ENCODE peak calls at places on chromosomes 7 and 10, in eight cellular contexts. One of them, this sample, is unnamed.

GRCh38 chr10:71072820-71073205 is 139.6 kb upstream of the UNC5B start:
- DNase-seq in T-helper 9 cell: no peak
- DNase-seq in SHP77 treated with DMSO at 0.1 percent for 48 hours: no peak
- DNase-seq in activated effector memory CD4-positive, alpha-beta T cell treated with Interleukin-2 at 50 U/mL for 16 hours: no peak
- DNase-seq in stimulated activated naive CD4-positive, alpha-beta T cell: no peak
- DNase-seq in psoas muscle: no peak
- DNase-seq in cardiac fibroblast: no peak
- DNase-seq in HFFc6: no peak
- DNase-seq in this sample: no peak

GRCh38 chr7:139739863-139740597 is 37.8 kb downstream of the HIPK2 start:
- DNase-seq in stimulated activated naive CD4-positive, alpha-beta T cell: no peak
- DNase-seq in HFFc6: no peak
- DNase-seq in SHP77 treated with DMSO at 0.1 percent for 48 hours: peak
- DNase-seq in T-helper 9 cell: no peak
- DNase-seq in cardiac fibroblast: no peak
- DNase-seq in activated effector memory CD4-positive, alpha-beta T cell treated with Interleukin-2 at 50 U/mL for 16 hours: no peak
- DNase-seq in psoas muscle: no peak
- DNase-seq in this sample: no peak

GRCh38 chr7:133682364-133683181 is 429.7 kb downstream of the EXOC4 start:
- DNase-seq in activated effector memory CD4-positive, alpha-beta T cell treated with Interleukin-2 at 50 U/mL for 16 hours: no peak
- DNase-seq in stimulated activated naive CD4-positive, alpha-beta T cell: no peak
- DNase-seq in psoas muscle: no peak
- DNase-seq in SHP77 treated with DMSO at 0.1 percent for 48 hours: no peak
- DNase-seq in cardiac fibroblast: no peak
- DNase-seq in T-helper 9 cell: no peak
- DNase-seq in HFFc6: no peak
- DNase-seq in this sample: no peak

GRCh38 chr10:53093878-53094277 is 321.3 kb upstream of the MBL2 start:
- DNase-seq in HFFc6: no peak
- DNase-seq in cardiac fibroblast: no peak
- DNase-seq in T-helper 9 cell: no peak
- DNase-seq in activated effector memory CD4-positive, alpha-beta T cell treated with Interleukin-2 at 50 U/mL for 16 hours: no peak
- DNase-seq in psoas muscle: no peak
- DNase-seq in SHP77 treated with DMSO at 0.1 percent for 48 hours: no peak
- DNase-seq in stimulated activated naive CD4-positive, alpha-beta T cell: no peak
- DNase-seq in this sample: no peak

GRCh38 chr7:70005885-70006284 is 407.6 kb downstream of the AUTS2 start:
- DNase-seq in psoas muscle: no peak
- DNase-seq in SHP77 treated with DMSO at 0.1 percent for 48 hours: no peak
- DNase-seq in activated effector memory CD4-positive, alpha-beta T cell treated with Interleukin-2 at 50 U/mL for 16 hours: no peak
- DNase-seq in cardiac fibroblast: no peak
- DNase-seq in stimulated activated naive CD4-positive, alpha-beta T cell: no peak
- DNase-seq in T-helper 9 cell: no peak
- DNase-seq in HFFc6: no peak
- DNase-seq in this sample: no peak

GRCh38 chr7:158868754-158869410 is 12.5 kb downstream of the DYNC2I1 start:
- DNase-seq in cardiac fibroblast: no peak
- DNase-seq in SHP77 treated with DMSO at 0.1 percent for 48 hours: no peak
- DNase-seq in stimulated activated naive CD4-positive, alpha-beta T cell: no peak
- DNase-seq in HFFc6: no peak
- DNase-seq in activated effector memory CD4-positive, alpha-beta T cell treated with Interleukin-2 at 50 U/mL for 16 hours: no peak
- DNase-seq in T-helper 9 cell: no peak
- DNase-seq in psoas muscle: no peak
- DNase-seq in this sample: no peak

GRCh38 chr7:113119429-113119828 is 1.1 kb upstream of the SMIM30 start:
- DNase-seq in HFFc6: no peak
- DNase-seq in stimulated activated naive CD4-positive, alpha-beta T cell: no peak
- DNase-seq in activated effector memory CD4-positive, alpha-beta T cell treated with Interleukin-2 at 50 U/mL for 16 hours: no peak
- DNase-seq in psoas muscle: no peak
- DNase-seq in cardiac fibroblast: no peak
- DNase-seq in T-helper 9 cell: no peak
- DNase-seq in SHP77 treated with DMSO at 0.1 percent for 48 hours: no peak
- DNase-seq in this sample: no peak

GRCh38 chr7:121020652-121021051 is 32.1 kb downstream of the CPED1 start:
- DNase-seq in HFFc6: peak
- DNase-seq in activated effector memory CD4-positive, alpha-beta T cell treated with Interleukin-2 at 50 U/mL for 16 hours: no peak
- DNase-seq in SHP77 treated with DMSO at 0.1 percent for 48 hours: no peak
- DNase-seq in cardiac fibroblast: peak
- DNase-seq in T-helper 9 cell: no peak
- DNase-seq in psoas muscle: no peak
- DNase-seq in stimulated activated naive CD4-positive, alpha-beta T cell: no peak
- DNase-seq in this sample: no peak

GRCh38 chr7:33196194-33196593 is 66.8 kb downstream of the BBS9 start:
- DNase-seq in HFFc6: no peak
- DNase-seq in T-helper 9 cell: no peak
- DNase-seq in SHP77 treated with DMSO at 0.1 percent for 48 hours: no peak
- DNase-seq in stimulated activated naive CD4-positive, alpha-beta T cell: no peak
- DNase-seq in activated effector memory CD4-positive, alpha-beta T cell treated with Interleukin-2 at 50 U/mL for 16 hours: no peak
- DNase-seq in cardiac fibroblast: peak
- DNase-seq in psoas muscle: no peak
- DNase-seq in this sample: no peak

GRCh38 chr7:110204527-110204926 is 886.4 kb upstream of the LRRN3 start:
- DNase-seq in SHP77 treated with DMSO at 0.1 percent for 48 hours: no peak
- DNase-seq in stimulated activated naive CD4-positive, alpha-beta T cell: no peak
- DNase-seq in cardiac fibroblast: no peak
- DNase-seq in activated effector memory CD4-positive, alpha-beta T cell treated with Interleukin-2 at 50 U/mL for 16 hours: no peak
- DNase-seq in HFFc6: peak
- DNase-seq in psoas muscle: no peak
- DNase-seq in T-helper 9 cell: no peak
- DNase-seq in this sample: no peak